ENCODE peak calls at places on chromosomes 16 and 17, in five cellular contexts. Z is heart left ventricle, L is A549, Y is kidney, C is endodermal cell. N is an unnamed sample.

GRCh38 chr17:44905006-44906000 is 6.1 kb upstream of the EFTUD2 start:
- DNase-seq in Z (no peak), L (no peak), Y (no peak), C (no peak), N (no peak)

GRCh38 chr17:70882504-70882903 is 713.2 kb downstream of the KCNJ2 start:
- DNase-seq in Z (no peak), L (no peak), Y (no peak), C (peak), N (no peak)

GRCh38 chr17:42659079-42659931 is at the start of gene TUBG2:
- DNase-seq in Z (peak), L (peak), Y (peak), C (peak), N (peak)

GRCh38 chr16:9308300-9309209 is 217.1 kb downstream of the HAPSTR1 start:
- DNase-seq in Z (no peak), L (no peak), Y (no peak), C (no peak), N (no peak)

GRCh38 chr17:66290097-66290722 is 12.2 kb upstream of the PRKCA start:
- DNase-seq in Z (no peak), L (no peak), Y (no peak), C (no peak), N (no peak)

GRCh38 chr17:52027620-52028019 is 130.9 kb downstream of the CA10 start:
- DNase-seq in Z (no peak), L (peak), Y (no peak), C (no peak), N (no peak)

GRCh38 chr17:73248532-73248931 is 13.1 kb downstream of the CPSF4L start:
- DNase-seq in Z (no peak), L (no peak), Y (no peak), C (no peak), N (no peak)

GRCh38 chr16:30185683-30186421 is 2.5 kb downstream of the CORO1A start:
- DNase-seq in Z (peak), L (no peak), Y (peak), C (peak), N (peak)

GRCh38 chr16:89200124-89200849 is at the start of gene SLC22A31:
- DNase-seq in Z (peak), L (no peak), Y (peak), C (peak), N (no peak)

GRCh38 chr16:87847785-87848675 is 21.3 kb downstream of the SLC7A5 start:
- DNase-seq in Z (no peak), L (no peak), Y (no peak), C (no peak), N (peak)

GRCh38 chr16:69327585-69328310 is 2.6 kb downstream of the PDF start:
- DNase-seq in Z (no peak), L (no peak), Y (peak), C (peak), N (no peak)

GRCh38 chr17:62692721-62693431 is 65.4 kb downstream of the MRC2 start:
- DNase-seq in Z (no peak), L (peak), Y (no peak), C (peak), N (no peak)

GRCh38 chr16:49756971-49757743 is 98.8 kb downstream of the ZNF423 start:
- DNase-seq in Z (no peak), L (no peak), Y (no peak), C (no peak), N (no peak)

GRCh38 chr16:14629612-14629918 is 495 bp downstream of the PARN start:
- DNase-seq in Z (peak), L (no peak), Y (no peak), C (no peak), N (no peak)

GRCh38 chr16:86626966-86627365 is 48.6 kb downstream of the FOXL1 start:
- DNase-seq in Z (no peak), L (no peak), Y (no peak), C (no peak), N (no peak)

GRCh38 chr17:9195961-9196668 is 174.8 kb downstream of the NTN1 start:
- DNase-seq in Z (no peak), L (no peak), Y (peak), C (peak), N (no peak)

GRCh38 chr17:27559996-27560481 is 70.9 kb upstream of the LGALS9 start:
- DNase-seq in Z (peak), L (peak), Y (peak), C (no peak), N (no peak)

GRCh38 chr17:74610108-74610507 is 13.4 kb downstream of the CD300E start:
- DNase-seq in Z (no peak), L (no peak), Y (no peak), C (peak), N (no peak)

GRCh38 chr17:149897-150575 is 12.7 kb downstream of the SCGB1C2 start:
- DNase-seq in Z (peak), L (no peak), Y (peak), C (no peak), N (no peak)

GRCh38 chr17:67629963-67630320 is 87.8 kb upstream of the NOL11 start:
- DNase-seq in Z (no peak), L (peak), Y (no peak), C (no peak), N (no peak)

GRCh38 chr17:57415737-57416354 is 159.5 kb downstream of the MSI2 start:
- DNase-seq in Z (no peak), L (no peak), Y (no peak), C (no peak), N (no peak)

GRCh38 chr17:41682611-41683010 is 6.1 kb upstream of the EIF1 start:
- DNase-seq in Z (no peak), L (no peak), Y (no peak), C (peak), N (no peak)

GRCh38 chr17:76265624-76266243 is 586 bp downstream of the UBALD2 start:
- DNase-seq in Z (peak), L (peak), Y (peak), C (peak), N (peak)

GRCh38 chr17:5210091-5210490 is 18.4 kb upstream of the ZNF594 start:
- DNase-seq in Z (no peak), L (no peak), Y (no peak), C (no peak), N (no peak)

GRCh38 chr17:5209396-5209795 is 17.7 kb upstream of the ZNF594 start:
- DNase-seq in Z (no peak), L (no peak), Y (no peak), C (no peak), N (no peak)

GRCh38 chr17:5211458-5211857 is 19.8 kb upstream of the ZNF594 start:
- DNase-seq in Z (no peak), L (no peak), Y (no peak), C (no peak), N (no peak)

DNA sequence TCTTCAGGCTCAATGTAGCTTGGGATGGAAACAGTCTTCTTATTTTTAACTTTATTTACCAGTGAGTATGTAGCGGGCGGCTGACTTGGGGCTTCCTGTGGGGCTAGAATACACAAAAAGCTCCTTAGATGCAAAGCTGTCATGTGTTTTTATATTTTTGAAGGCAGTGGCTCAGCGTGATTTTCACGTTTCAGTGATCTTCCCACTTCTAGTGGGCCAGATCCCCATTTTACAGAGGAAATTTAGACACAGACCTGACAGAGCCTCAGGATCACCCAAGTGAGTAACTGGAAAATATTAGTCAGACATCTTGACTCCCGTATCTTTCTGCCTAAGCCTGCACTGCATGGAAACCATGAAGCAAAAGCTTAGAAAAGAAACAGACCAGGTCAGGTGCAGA is 19.2 kb upstream of the ZNF594 start:
- DNase-seq in Z (no peak), L (no peak), Y (no peak), C (no peak), N (no peak)
- H3K27ac ChIP-seq in Z (peak), L (no peak), Y (no peak), C (no peak), N (peak)

DNA sequence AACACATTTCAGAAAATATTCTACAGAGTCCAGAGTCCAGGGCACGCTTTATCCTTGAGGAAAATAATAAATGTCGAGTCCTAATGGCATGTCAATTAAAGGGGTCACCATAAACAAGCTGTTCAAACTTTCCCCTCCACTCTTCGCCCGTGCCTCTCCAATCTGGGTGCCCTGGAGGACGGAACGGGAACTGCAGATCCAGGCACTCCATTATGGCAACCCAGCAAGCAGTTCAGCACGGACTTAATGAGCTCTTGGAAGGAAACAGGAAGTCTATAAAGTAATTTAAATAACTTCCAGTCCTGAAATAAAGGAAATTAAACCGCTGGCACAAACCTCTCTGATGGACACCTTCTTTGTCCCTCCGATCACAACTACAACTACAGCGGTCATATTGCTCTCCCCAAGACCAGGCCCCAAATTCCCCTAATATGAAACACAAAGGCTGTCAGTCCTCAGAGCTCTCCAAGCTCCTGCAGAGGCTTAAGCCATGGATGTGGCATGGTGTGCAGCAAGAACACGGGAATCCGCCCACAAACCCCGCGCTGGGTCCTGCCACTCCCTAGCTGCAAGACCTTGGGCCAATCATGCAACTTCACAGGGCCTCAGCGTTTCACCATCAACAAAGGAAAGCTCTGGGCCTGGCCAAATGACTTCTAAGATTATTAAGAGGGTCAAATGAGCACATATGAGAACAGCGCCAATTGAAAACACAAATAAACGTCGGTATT is 52.6 kb downstream of the ZFHX3 start:
- DNase-seq in Z (no peak), L (peak), Y (no peak), C (peak), N (no peak)
- TF ChIP-seq CTCF in Z (peak), L (peak), Y (no peak), C (peak), N (no peak)

DNA sequence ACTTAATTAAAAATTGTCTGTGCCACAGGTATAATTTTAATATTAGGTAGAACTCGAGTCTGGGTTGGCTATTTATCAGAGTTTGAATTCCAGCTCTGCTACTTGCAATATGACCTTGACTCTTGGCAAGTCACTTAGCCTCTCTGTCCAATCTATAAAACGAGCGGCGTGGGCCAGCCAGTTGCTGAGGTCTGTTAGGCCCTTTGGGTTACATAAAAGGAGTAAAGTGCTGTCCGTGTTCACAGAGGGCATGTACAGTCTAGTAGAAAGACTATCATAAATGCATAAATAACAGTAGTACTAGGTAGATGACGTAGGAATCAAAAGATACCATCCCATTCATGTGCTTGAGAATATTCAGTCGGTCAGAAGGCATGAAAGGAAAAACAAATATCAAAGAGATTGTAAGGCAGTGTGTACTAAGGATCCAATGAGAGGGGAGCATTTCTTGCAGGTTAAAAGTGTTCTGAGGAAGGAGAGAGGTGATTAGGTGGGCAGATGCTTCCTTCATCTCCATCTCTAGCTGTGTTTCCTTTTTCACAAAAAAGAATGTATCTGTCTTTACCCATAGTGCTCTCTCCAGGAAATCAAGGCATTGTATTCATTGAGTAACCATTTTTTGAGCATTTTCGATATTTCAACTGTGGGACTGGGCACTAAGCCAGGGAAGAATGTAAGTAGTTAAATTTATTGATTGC is 2.4 kb downstream of the TNRC6A start:
- DNase-seq in Z (peak), L (no peak), Y (peak), C (no peak), N (no peak)
- H3K4me3 ChIP-seq in Z (peak), L (no peak), Y (peak), C (peak), N (peak)

GRCh38 chr17:50472286-50472685 is 3.6 kb upstream of the CHAD start:
- DNase-seq in Z (no peak), L (no peak), Y (no peak), C (no peak), N (no peak)

GRCh38 chr17:50471009-50471905 is 2.6 kb upstream of the CHAD start:
- DNase-seq in Z (no peak), L (no peak), Y (no peak), C (no peak), N (no peak)

GRCh38 chr17:50469005-50469605 is 425 bp upstream of the CHAD start:
- DNase-seq in Z (no peak), L (no peak), Y (peak), C (peak), N (no peak)

GRCh38 chr17:50469671-50470305 is 1.1 kb upstream of the CHAD start:
- DNase-seq in Z (no peak), L (no peak), Y (no peak), C (peak), N (no peak)

DNA sequence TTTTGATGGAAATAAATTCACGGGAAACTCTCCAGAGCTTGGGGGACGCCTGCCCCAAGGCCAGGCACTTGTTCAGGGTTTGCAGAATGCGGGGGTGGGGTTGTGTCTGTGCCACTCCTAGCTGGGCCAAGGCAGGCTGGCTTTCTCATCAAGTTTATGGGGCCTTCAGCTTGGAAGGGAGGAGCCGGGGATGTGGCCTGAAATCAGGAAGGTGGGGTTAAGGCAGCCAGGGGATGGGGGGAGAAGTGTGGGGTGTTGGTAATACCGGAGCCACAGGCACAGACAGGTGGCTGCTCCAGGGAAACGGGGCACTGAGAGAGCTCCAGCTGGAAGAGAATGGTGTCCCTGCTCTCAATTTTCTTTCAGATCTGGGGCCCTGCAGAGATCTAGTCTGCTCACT is 1.8 kb upstream of the CHAD start:
- DNase-seq in Z (no peak), L (no peak), Y (no peak), C (peak), N (no peak)
- H3K27ac ChIP-seq in Z (no peak), L (no peak), Y (no peak), C (no peak), N (no peak)

GRCh38 chr16:56852968-56853367 is 12.0 kb upstream of the SLC12A3 start:
- DNase-seq in Z (no peak), L (no peak), Y (peak), C (no peak), N (no peak)

GRCh38 chr16:56852401-56852730 is 12.6 kb upstream of the SLC12A3 start:
- DNase-seq in Z (no peak), L (no peak), Y (no peak), C (no peak), N (no peak)

GRCh38 chr16:56848955-56849689 is 15.9 kb upstream of the SLC12A3 start:
- DNase-seq in Z (no peak), L (no peak), Y (peak), C (no peak), N (peak)

GRCh38 chr16:56849690-56850680 is 15.0 kb upstream of the SLC12A3 start:
- DNase-seq in Z (no peak), L (no peak), Y (peak), C (no peak), N (no peak)

GRCh38 chr16:56851671-56852400 is 13.2 kb upstream of the SLC12A3 start:
- DNase-seq in Z (no peak), L (peak), Y (peak), C (peak), N (no peak)
- TF ChIP-seq CTCF in Z (no peak), L (peak), Y (peak), C (peak), N (peak)

DNA sequence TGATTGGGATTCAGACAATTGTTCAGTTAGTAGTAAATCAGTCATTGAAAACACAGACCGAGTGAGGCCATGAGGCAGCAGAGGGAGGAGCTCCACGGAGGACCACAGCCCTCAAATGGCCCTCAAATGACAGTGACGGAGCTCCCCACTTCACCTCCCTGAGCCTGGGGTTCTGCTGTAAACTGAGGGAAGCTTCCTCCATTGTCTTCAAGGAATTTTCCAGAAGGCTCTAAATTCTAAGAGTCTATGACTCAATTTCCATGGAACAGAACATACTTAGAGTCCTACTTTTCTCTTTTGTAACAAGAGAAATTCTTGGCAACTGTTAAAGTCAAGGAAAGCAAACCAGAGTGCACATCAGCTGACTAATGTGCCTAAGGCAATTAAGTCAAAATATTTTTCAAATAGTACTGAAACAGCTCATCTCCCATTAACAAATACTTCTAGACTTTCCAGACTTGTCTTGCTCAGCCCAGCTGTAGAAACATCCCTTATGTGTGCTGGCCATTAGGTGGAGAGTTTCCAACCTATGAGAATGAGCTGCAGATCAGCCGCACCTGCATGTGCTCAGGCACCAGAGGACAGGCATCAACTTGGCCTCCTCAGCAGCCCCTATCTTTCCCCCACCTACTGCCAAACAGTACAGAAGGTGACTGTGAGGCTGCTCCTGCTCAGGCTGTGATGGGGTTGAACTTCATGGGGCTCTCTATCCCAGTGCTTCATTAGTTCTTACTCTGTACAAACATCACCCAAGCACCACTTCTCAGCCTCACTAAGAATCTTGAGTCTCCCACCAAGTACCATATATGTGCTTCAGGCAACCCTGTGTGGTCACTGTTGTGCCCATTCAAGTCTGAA is 32.3 kb downstream of the TEX2 start:
- DNase-seq in Z (no peak), L (peak), Y (no peak), C (no peak), N (no peak)
- H3K4me3 ChIP-seq in Z (no peak), L (no peak), Y (no peak), C (no peak), N (no peak)